ENCODE peak calls at places on chromosome 3, in six cellular contexts. I is HepG2, R is suprapubic skin, S is SK-N-SH, V is ovary, Q is stomach. F is an unnamed sample.

GRCh38 chr3:157132936-157133335 is 27.0 kb downstream of the CCNL1 start:
- DNase-seq in I (no peak), R (no peak), S (no peak), V (no peak), Q (no peak), F (no peak)

GRCh38 chr3:196707566-196707965 is 4.5 kb downstream of the CEP19 start:
- DNase-seq in I (no peak), R (no peak), S (no peak), V (no peak), Q (no peak), F (no peak)

GRCh38 chr3:134072881-134073582 is 43.3 kb upstream of the SLCO2A1 start:
- DNase-seq in I (no peak), R (peak; percentile 52), S (no peak), V (no peak), Q (no peak), F (no peak)

GRCh38 chr3:195566797-195567196 is 16.9 kb downstream of the APOD start:
- DNase-seq in I (no peak), R (no peak), S (peak; percentile 43), V (no peak), Q (no peak), F (no peak)

GRCh38 chr3:44019736-44020135 is 221.9 kb upstream of the TOPAZ1 start:
- DNase-seq in I (no peak), R (no peak), S (peak; percentile 62), V (no peak), Q (no peak), F (no peak)

GRCh38 chr3:189123595-189124387 is 48.0 kb upstream of the TPRG1 start:
- DNase-seq in I (no peak), R (no peak), S (peak; percentile 34), V (peak; percentile 37), Q (no peak), F (no peak)

GRCh38 chr3:172536993-172537419 is 13.8 kb upstream of the TNFSF10 start:
- DNase-seq in I (no peak), R (no peak), S (no peak), V (no peak), Q (no peak), F (no peak)

GRCh38 chr3:132414841-132415240 is 2.5 kb upstream of the DNAJC13 start:
- DNase-seq in I (no peak), R (no peak), S (no peak), V (no peak), Q (no peak), F (no peak)

GRCh38 chr3:116148881-116149530 is 296.3 kb downstream of the LSAMP start:
- DNase-seq in I (peak; percentile 1), R (no peak), S (no peak), V (no peak), Q (no peak), F (no peak)

GRCh38 chr3:198032445-198032936 is 72.5 kb downstream of the LMLN start:
- DNase-seq in I (no peak), R (no peak), S (no peak), V (no peak), Q (no peak), F (no peak)

GRCh38 chr3:79041621-79042020 is 726.2 kb downstream of the ROBO1 start:
- DNase-seq in I (no peak), R (no peak), S (no peak), V (no peak), Q (no peak), F (no peak)

GRCh38 chr3:65412591-65412990 is 626.1 kb downstream of the MAGI1 start:
- DNase-seq in I (peak; percentile 45), R (no peak), S (no peak), V (no peak), Q (peak; percentile 39), F (peak; percentile 56)

GRCh38 chr3:78887029-78887428 is 880.8 kb downstream of the ROBO1 start:
- DNase-seq in I (no peak), R (no peak), S (no peak), V (no peak), Q (no peak), F (no peak)

GRCh38 chr3:13249630-13250395 is 170.3 kb downstream of the NUP210 start:
- DNase-seq in I (no peak), R (no peak), S (no peak), V (no peak), Q (no peak), F (no peak)

GRCh38 chr3:111910806-111911205 is 51.7 kb downstream of the PHLDB2 start:
- DNase-seq in I (no peak), R (no peak), S (no peak), V (no peak), Q (no peak), F (no peak)

GRCh38 chr3:42057561-42058211 is 33.5 kb upstream of the TRAK1 start:
- DNase-seq in I (no peak), R (peak; percentile 43), S (no peak), V (no peak), Q (no peak), F (no peak)

GRCh38 chr3:152474585-152474984 is 205.9 kb downstream of the MBNL1 start:
- DNase-seq in I (peak; percentile 29), R (no peak), S (peak; percentile 15), V (no peak), Q (no peak), F (no peak)

GRCh38 chr3:144665567-144666053 is 694.0 kb downstream of the DIPK2A start:
- DNase-seq in I (no peak), R (no peak), S (no peak), V (no peak), Q (no peak), F (no peak)

GRCh38 chr3:116045251-116045770 is 400.0 kb downstream of the LSAMP start:
- DNase-seq in I (no peak), R (no peak), S (no peak), V (no peak), Q (no peak), F (no peak)

GRCh38 chr3:124217542-124217941 is 225.6 kb upstream of the ROPN1 start:
- DNase-seq in I (peak; percentile 76), R (no peak), S (no peak), V (peak; percentile 19), Q (peak; percentile 53), F (no peak)

GRCh38 chr3:85427467-85427866 is 468.7 kb downstream of the CADM2 start:
- DNase-seq in I (no peak), R (no peak), S (no peak), V (no peak), Q (no peak), F (no peak)

GRCh38 chr3:160403796-160404510 is 4.5 kb downstream of the SMC4 start:
- DNase-seq in I (no peak), R (no peak), S (no peak), V (no peak), Q (no peak), F (no peak)

GRCh38 chr3:77699292-77699691 is 659.4 kb downstream of the ROBO2 start:
- DNase-seq in I (no peak), R (no peak), S (no peak), V (no peak), Q (no peak), F (no peak)

GRCh38 chr3:160143482-160143881 is 81.7 kb upstream of the C3orf80 start:
- DNase-seq in I (no peak), R (no peak), S (no peak), V (no peak), Q (no peak), F (no peak)

GRCh38 chr3:188578579-188579363 is 424.8 kb downstream of the LPP start:
- DNase-seq in I (no peak), R (no peak), S (no peak), V (peak; percentile 63), Q (no peak), F (peak; percentile 51)

GRCh38 chr3:59482001-59482400 is 432.2 kb upstream of the CFAP20DC start:
- DNase-seq in I (no peak), R (no peak), S (no peak), V (no peak), Q (no peak), F (no peak)

GRCh38 chr3:189833266-189833665 is 202.1 kb downstream of the TP63 start:
- DNase-seq in I (no peak), R (no peak), S (no peak), V (no peak), Q (no peak), F (no peak)

GRCh38 chr3:17730318-17730967 is 12.0 kb downstream of the TBC1D5 start:
- DNase-seq in I (peak; percentile 15), R (no peak), S (no peak), V (no peak), Q (no peak), F (no peak)

GRCh38 chr3:171198781-171199472 is 172.4 kb upstream of the SLC2A2 start:
- DNase-seq in I (no peak), R (no peak), S (no peak), V (no peak), Q (no peak), F (no peak)

DNA sequence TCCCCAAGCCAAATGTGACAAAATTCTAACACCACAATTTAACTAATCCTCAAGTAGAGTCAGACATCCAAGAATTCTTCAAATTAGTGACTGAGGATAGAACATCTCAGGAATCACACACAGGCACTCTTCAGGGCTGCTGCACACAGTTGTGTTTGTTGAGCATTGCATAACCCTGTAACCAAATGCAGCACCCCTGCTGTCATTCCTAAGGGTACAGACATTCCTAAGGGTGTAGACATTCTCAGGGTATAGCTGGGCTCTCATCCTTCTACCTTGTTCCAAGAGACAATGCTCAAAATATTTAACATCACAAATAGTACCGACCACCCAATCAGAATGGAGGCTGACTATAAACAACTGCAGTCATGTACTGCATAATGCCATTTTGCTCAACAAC is 107.1 kb upstream of the UBE2E2 start:
- DNase-seq in I (no peak), R (no peak), S (no peak), V (no peak), Q (no peak), F (no peak)
- TF ChIP-seq EP300 in I (no peak), R (no peak), S (no peak), V (no peak), Q (no peak), F (no peak)

GRCh38 chr3:128076783-128077624 is 24.8 kb downstream of the SEC61A1 start:
- DNase-seq in I (no peak), R (peak; percentile 76), S (no peak), V (no peak), Q (peak; percentile 49), F (no peak)
- TF ChIP-seq EP300 in I (no peak), R (no peak), S (no peak), V (no peak), Q (no peak), F (no peak)

DNA sequence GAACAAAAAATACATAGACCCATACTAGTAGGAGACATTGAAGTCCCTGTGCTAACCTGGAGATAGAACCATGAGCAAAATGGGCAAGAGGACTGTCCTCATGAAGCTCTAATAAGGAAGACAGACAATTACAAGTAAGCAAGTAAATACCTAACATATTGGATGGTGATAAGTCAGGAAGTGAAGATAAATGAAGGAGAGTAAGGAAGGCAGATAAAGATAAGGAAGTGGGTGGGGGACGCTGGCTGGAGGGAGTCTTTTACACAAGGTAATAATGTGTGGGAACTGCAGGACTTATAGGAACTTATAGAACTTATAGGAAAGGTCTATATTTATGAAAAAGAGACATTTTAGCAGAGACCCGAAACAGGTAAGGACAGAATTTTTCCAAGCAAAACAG is 148.9 kb upstream of the ABI3BP start:
- DNase-seq in I (no peak), R (no peak), S (no peak), V (no peak), Q (no peak), F (no peak)
- TF ChIP-seq EP300 in I (no peak), R (no peak), S (no peak), V (no peak), Q (no peak), F (no peak)

DNA sequence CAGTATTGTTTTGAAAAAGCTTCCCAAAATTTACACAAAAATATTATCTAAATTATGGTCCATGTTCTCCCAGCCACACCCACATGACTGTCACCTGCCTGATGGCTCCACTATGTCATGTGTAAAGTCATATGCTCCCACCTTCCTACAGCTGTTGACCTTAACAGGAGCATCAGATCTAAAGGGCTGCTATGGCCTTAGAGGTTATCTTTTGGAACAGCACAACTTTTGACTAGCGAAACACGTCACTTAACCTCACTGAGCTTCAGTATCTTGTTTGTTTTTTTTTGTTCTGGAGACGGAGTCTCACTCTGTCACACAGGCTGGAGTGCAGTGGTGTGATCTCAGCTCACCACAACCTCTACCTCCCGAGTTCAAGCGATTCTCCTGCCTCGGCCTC is 64.4 kb downstream of the PRKAR2A start:
- DNase-seq in I (no peak), R (no peak), S (no peak), V (no peak), Q (no peak), F (no peak)
- TF ChIP-seq EP300 in I (no peak), R (no peak), S (no peak), V (no peak), Q (no peak), F (no peak)